ENCODE peak calls at places on chromosomes 12 and 14, in seven cellular contexts. One of them, this sample, is unnamed.

GRCh38 chr12:94730846-94731245 is 80.5 kb upstream of the TMCC3 start:
- DNase-seq in activated naive CD4-positive, alpha-beta T cell treated with Interleukin-2 at 50 U/mL for 16 hours: no peak
- DNase-seq in amygdala: no peak
- DNase-seq in heart left ventricle: no peak
- DNase-seq in stomach: no peak
- DNase-seq in sciatic nerve: no peak
- DNase-seq in NCI-H1417: peak
- DNase-seq in this sample: no peak

GRCh38 chr12:114018669-114019068 is 52.5 kb upstream of the RBM19 start:
- DNase-seq in activated naive CD4-positive, alpha-beta T cell treated with Interleukin-2 at 50 U/mL for 16 hours: no peak
- DNase-seq in amygdala: no peak
- DNase-seq in heart left ventricle: no peak
- DNase-seq in stomach: no peak
- DNase-seq in sciatic nerve: no peak
- DNase-seq in NCI-H1417: no peak
- DNase-seq in this sample: peak

GRCh38 chr12:3797649-3798048 is 44.7 kb upstream of the CRACR2A start:
- DNase-seq in activated naive CD4-positive, alpha-beta T cell treated with Interleukin-2 at 50 U/mL for 16 hours: no peak
- DNase-seq in amygdala: no peak
- DNase-seq in heart left ventricle: no peak
- DNase-seq in stomach: no peak
- DNase-seq in sciatic nerve: no peak
- DNase-seq in NCI-H1417: no peak
- DNase-seq in this sample: no peak

GRCh38 chr12:113077057-113077858 is 20.7 kb downstream of the DTX1 start:
- DNase-seq in activated naive CD4-positive, alpha-beta T cell treated with Interleukin-2 at 50 U/mL for 16 hours: no peak
- DNase-seq in amygdala: no peak
- DNase-seq in heart left ventricle: no peak
- DNase-seq in stomach: no peak
- DNase-seq in sciatic nerve: no peak
- DNase-seq in NCI-H1417: no peak
- DNase-seq in this sample: no peak

GRCh38 chr12:21476949-21477348 is 24.5 kb downstream of the RECQL start:
- DNase-seq in activated naive CD4-positive, alpha-beta T cell treated with Interleukin-2 at 50 U/mL for 16 hours: no peak
- DNase-seq in amygdala: no peak
- DNase-seq in heart left ventricle: no peak
- DNase-seq in stomach: no peak
- DNase-seq in sciatic nerve: no peak
- DNase-seq in NCI-H1417: no peak
- DNase-seq in this sample: no peak

GRCh38 chr12:47907851-47908454 is 3.2 kb upstream of the VDR start:
- DNase-seq in activated naive CD4-positive, alpha-beta T cell treated with Interleukin-2 at 50 U/mL for 16 hours: no peak
- DNase-seq in amygdala: no peak
- DNase-seq in heart left ventricle: no peak
- DNase-seq in stomach: no peak
- DNase-seq in sciatic nerve: no peak
- DNase-seq in NCI-H1417: no peak
- DNase-seq in this sample: no peak

GRCh38 chr14:64841772-64842490 is 37.8 kb downstream of the SPTB start:
- DNase-seq in activated naive CD4-positive, alpha-beta T cell treated with Interleukin-2 at 50 U/mL for 16 hours: no peak
- DNase-seq in amygdala: no peak
- DNase-seq in heart left ventricle: peak
- DNase-seq in stomach: no peak
- DNase-seq in sciatic nerve: no peak
- DNase-seq in NCI-H1417: no peak
- DNase-seq in this sample: no peak

GRCh38 chr14:97848351-97848980 is 1051.3 kb downstream of the VRK1 start:
- DNase-seq in activated naive CD4-positive, alpha-beta T cell treated with Interleukin-2 at 50 U/mL for 16 hours: no peak
- DNase-seq in amygdala: no peak
- DNase-seq in heart left ventricle: no peak
- DNase-seq in stomach: no peak
- DNase-seq in sciatic nerve: no peak
- DNase-seq in NCI-H1417: peak
- DNase-seq in this sample: peak

GRCh38 chr12:65879878-65880277 is 55.6 kb downstream of the HMGA2 start:
- DNase-seq in activated naive CD4-positive, alpha-beta T cell treated with Interleukin-2 at 50 U/mL for 16 hours: no peak
- DNase-seq in amygdala: no peak
- DNase-seq in heart left ventricle: no peak
- DNase-seq in stomach: no peak
- DNase-seq in sciatic nerve: no peak
- DNase-seq in NCI-H1417: no peak
- DNase-seq in this sample: no peak

GRCh38 chr14:33643782-33644181 is 307.1 kb downstream of the EGLN3 start:
- DNase-seq in activated naive CD4-positive, alpha-beta T cell treated with Interleukin-2 at 50 U/mL for 16 hours: no peak
- DNase-seq in amygdala: no peak
- DNase-seq in heart left ventricle: no peak
- DNase-seq in stomach: no peak
- DNase-seq in sciatic nerve: no peak
- DNase-seq in NCI-H1417: no peak
- DNase-seq in this sample: no peak

GRCh38 chr12:7125632-7126227 is 3.0 kb downstream of the RBP5 start:
- DNase-seq in activated naive CD4-positive, alpha-beta T cell treated with Interleukin-2 at 50 U/mL for 16 hours: no peak
- DNase-seq in amygdala: no peak
- DNase-seq in heart left ventricle: no peak
- DNase-seq in stomach: no peak
- DNase-seq in sciatic nerve: no peak
- DNase-seq in NCI-H1417: no peak
- DNase-seq in this sample: no peak

GRCh38 chr12:28180791-28181190 is 9.5 kb upstream of the CCDC91 start:
- DNase-seq in activated naive CD4-positive, alpha-beta T cell treated with Interleukin-2 at 50 U/mL for 16 hours: no peak
- DNase-seq in amygdala: no peak
- DNase-seq in heart left ventricle: no peak
- DNase-seq in stomach: no peak
- DNase-seq in sciatic nerve: no peak
- DNase-seq in NCI-H1417: no peak
- DNase-seq in this sample: no peak

GRCh38 chr14:50957296-50957695 is 13.0 kb upstream of the PYGL start:
- DNase-seq in activated naive CD4-positive, alpha-beta T cell treated with Interleukin-2 at 50 U/mL for 16 hours: no peak
- DNase-seq in amygdala: no peak
- DNase-seq in heart left ventricle: no peak
- DNase-seq in stomach: no peak
- DNase-seq in sciatic nerve: no peak
- DNase-seq in NCI-H1417: no peak
- DNase-seq in this sample: no peak

GRCh38 chr12:126944684-126945083 is 1322.3 kb upstream of the TMEM132C start:
- DNase-seq in activated naive CD4-positive, alpha-beta T cell treated with Interleukin-2 at 50 U/mL for 16 hours: no peak
- DNase-seq in amygdala: no peak
- DNase-seq in heart left ventricle: no peak
- DNase-seq in stomach: no peak
- DNase-seq in sciatic nerve: no peak
- DNase-seq in NCI-H1417: no peak
- DNase-seq in this sample: no peak

GRCh38 chr12:122964439-122965257 is 1.6 kb downstream of the ABCB9 start:
- DNase-seq in activated naive CD4-positive, alpha-beta T cell treated with Interleukin-2 at 50 U/mL for 16 hours: no peak
- DNase-seq in amygdala: no peak
- DNase-seq in heart left ventricle: no peak
- DNase-seq in stomach: no peak
- DNase-seq in sciatic nerve: no peak
- DNase-seq in NCI-H1417: no peak
- DNase-seq in this sample: no peak

GRCh38 chr14:85241022-85241880 is 288.7 kb upstream of the FLRT2 start:
- DNase-seq in activated naive CD4-positive, alpha-beta T cell treated with Interleukin-2 at 50 U/mL for 16 hours: no peak
- DNase-seq in amygdala: no peak
- DNase-seq in heart left ventricle: no peak
- DNase-seq in stomach: no peak
- DNase-seq in sciatic nerve: no peak
- DNase-seq in NCI-H1417: no peak
- DNase-seq in this sample: no peak

GRCh38 chr12:123131879-123132402 is 18.9 kb downstream of the PITPNM2 start:
- DNase-seq in activated naive CD4-positive, alpha-beta T cell treated with Interleukin-2 at 50 U/mL for 16 hours: peak
- DNase-seq in amygdala: no peak
- DNase-seq in heart left ventricle: peak
- DNase-seq in stomach: peak
- DNase-seq in sciatic nerve: no peak
- DNase-seq in NCI-H1417: peak
- DNase-seq in this sample: peak

GRCh38 chr14:101507306-101508150 is 53.8 kb upstream of the DIO3 start:
- DNase-seq in activated naive CD4-positive, alpha-beta T cell treated with Interleukin-2 at 50 U/mL for 16 hours: no peak
- DNase-seq in amygdala: no peak
- DNase-seq in heart left ventricle: no peak
- DNase-seq in stomach: peak
- DNase-seq in sciatic nerve: peak
- DNase-seq in NCI-H1417: no peak
- DNase-seq in this sample: no peak

GRCh38 chr14:104386281-104386841 is 193.2 kb upstream of the C14orf180 start:
- DNase-seq in activated naive CD4-positive, alpha-beta T cell treated with Interleukin-2 at 50 U/mL for 16 hours: no peak
- DNase-seq in amygdala: no peak
- DNase-seq in heart left ventricle: peak
- DNase-seq in stomach: no peak
- DNase-seq in sciatic nerve: peak
- DNase-seq in NCI-H1417: peak
- DNase-seq in this sample: no peak

GRCh38 chr12:122319312-122319638 is 53.0 kb upstream of the VPS33A start:
- DNase-seq in activated naive CD4-positive, alpha-beta T cell treated with Interleukin-2 at 50 U/mL for 16 hours: no peak
- DNase-seq in amygdala: no peak
- DNase-seq in heart left ventricle: no peak
- DNase-seq in stomach: no peak
- DNase-seq in sciatic nerve: no peak
- DNase-seq in NCI-H1417: no peak
- DNase-seq in this sample: no peak

This sample was measured in DMS153.